ENCODE peak calls at places on chromosomes 11 and 22, in six cellular contexts. A is astrocyte; Q is lower lobe of right lung; Z is PC-3; N is CD4-positive, alpha-beta T cell; P is right lobe of liver. T is an unnamed sample.

GRCh38 chr11:61542661-61543060 is 34.1 kb downstream of the LRRC10B start:
- DNase-seq in A (no peak), Q (no peak), Z (no peak), N (no peak), P (no peak), T (no peak)

GRCh38 chr11:64744544-64745218 is 739 bp upstream of the RASGRP2 start:
- DNase-seq in A (no peak), Q (no peak), Z (no peak), N (peak), P (no peak), T (no peak)

GRCh38 chr22:32643246-32643645 is 158.3 kb upstream of the TIMP3 start:
- DNase-seq in A (no peak), Q (no peak), Z (no peak), N (no peak), P (no peak), T (no peak)

GRCh38 chr11:67700548-67701262 is 26.3 kb upstream of the ALDH3B2 start:
- DNase-seq in A (no peak), Q (no peak), Z (no peak), N (no peak), P (no peak), T (no peak)

GRCh38 chr11:69854719-69855118 is 35.5 kb upstream of the FGF3 start:
- DNase-seq in A (peak), Q (no peak), Z (peak), N (no peak), P (no peak), T (no peak)

GRCh38 chr11:3165152-3165705 is at the start of gene OSBPL5:
- DNase-seq in A (peak), Q (peak), Z (peak), N (peak), P (no peak), T (peak)

GRCh38 chr22:44018594-44018993 is 5.5 kb upstream of the PARVB start:
- DNase-seq in A (no peak), Q (peak), Z (no peak), N (no peak), P (no peak), T (no peak)

GRCh38 chr11:95088946-95089619 is 563 bp upstream of the ENDOD1 start:
- DNase-seq in A (no peak), Q (no peak), Z (no peak), N (peak), P (no peak), T (no peak)

GRCh38 chr11:44985721-44986120 is 35.0 kb upstream of the TP53I11 start:
- DNase-seq in A (no peak), Q (no peak), Z (no peak), N (no peak), P (no peak), T (peak)

GRCh38 chr11:109853156-109853776 is 239.9 kb upstream of the ZC3H12C start:
- DNase-seq in A (peak), Q (no peak), Z (peak), N (no peak), P (no peak), T (no peak)

GRCh38 chr11:14314127-14314526 is 44.9 kb downstream of the RRAS2 start:
- DNase-seq in A (no peak), Q (no peak), Z (no peak), N (no peak), P (no peak), T (no peak)

GRCh38 chr11:70176940-70177689 is 26.0 kb upstream of the FADD start:
- DNase-seq in A (no peak), Q (peak), Z (peak), N (peak), P (no peak), T (no peak)

GRCh38 chr11:61731956-61732675 is 20.3 kb upstream of the MYRF start:
- DNase-seq in A (no peak), Q (no peak), Z (no peak), N (no peak), P (no peak), T (no peak)

GRCh38 chr11:23112390-23112789 is 252.1 kb upstream of the CCDC179 start:
- DNase-seq in A (no peak), Q (no peak), Z (no peak), N (no peak), P (no peak), T (no peak)

GRCh38 chr11:77505956-77506355 is 32.1 kb upstream of the PAK1 start:
- DNase-seq in A (no peak), Q (no peak), Z (no peak), N (no peak), P (no peak), T (no peak)

GRCh38 chr11:11993814-11994213 is 14.6 kb downstream of the DKK3 start:
- DNase-seq in A (peak), Q (no peak), Z (peak), N (no peak), P (no peak), T (peak)

GRCh38 chr22:46542011-46542985 is 4.9 kb upstream of the CELSR1 start:
- DNase-seq in A (no peak), Q (peak), Z (peak), N (peak), P (peak), T (peak)

GRCh38 chr11:2431395-2431794 is 12.9 kb downstream of the TRPM5 start:
- DNase-seq in A (no peak), Q (no peak), Z (no peak), N (no peak), P (no peak), T (no peak)

GRCh38 chr22:24302591-24302990 is 32.0 kb downstream of the SPECC1L start:
- DNase-seq in A (no peak), Q (no peak), Z (no peak), N (no peak), P (no peak), T (no peak)

GRCh38 chr22:24303007-24303406 is 32.4 kb downstream of the SPECC1L start:
- DNase-seq in A (no peak), Q (no peak), Z (peak), N (no peak), P (no peak), T (no peak)

GRCh38 chr22:24305260-24305692 is 34.6 kb downstream of the SPECC1L start:
- DNase-seq in A (peak), Q (no peak), Z (peak), N (no peak), P (no peak), T (no peak)

GRCh38 chr22:24304067-24304675 is 33.5 kb downstream of the SPECC1L start:
- DNase-seq in A (no peak), Q (no peak), Z (no peak), N (no peak), P (no peak), T (no peak)
- H3K27ac ChIP-seq in A (no peak), Q (no peak), Z (peak), N (no peak), P (peak), T (no peak)

GRCh38 chr11:132111781-132112380 is 741.5 kb downstream of the NTM start:
- DNase-seq in A (peak), Q (no peak), Z (peak), N (no peak), P (no peak), T (no peak)

GRCh38 chr11:132116516-132116915 is 746.1 kb downstream of the NTM start:
- DNase-seq in A (no peak), Q (no peak), Z (no peak), N (no peak), P (no peak), T (no peak)

GRCh38 chr11:132115454-132115853 is 745.0 kb downstream of the NTM start:
- DNase-seq in A (peak), Q (no peak), Z (peak), N (no peak), P (no peak), T (no peak)

GRCh38 chr11:132114743-132115142 is 744.3 kb downstream of the NTM start:
- DNase-seq in A (no peak), Q (no peak), Z (no peak), N (no peak), P (no peak), T (no peak)

GRCh38 chr11:132114185-132114584 is 743.8 kb downstream of the NTM start:
- DNase-seq in A (no peak), Q (no peak), Z (peak), N (no peak), P (peak), T (peak)
- TF ChIP-seq CTCF in A (no peak), Q (peak), Z (peak), N (no peak), P (peak), T (peak)

GRCh38 chr11:7536102-7536501 is 22.3 kb downstream of the PPFIBP2 start:
- DNase-seq in A (no peak), Q (no peak), Z (no peak), N (no peak), P (peak), T (no peak)

GRCh38 chr11:7531011-7531410 is 17.2 kb downstream of the PPFIBP2 start:
- DNase-seq in A (no peak), Q (no peak), Z (no peak), N (no peak), P (no peak), T (no peak)

GRCh38 chr11:7532395-7532794 is 18.6 kb downstream of the PPFIBP2 start:
- DNase-seq in A (no peak), Q (no peak), Z (no peak), N (no peak), P (no peak), T (no peak)

GRCh38 chr11:7533199-7534029 is 19.6 kb downstream of the PPFIBP2 start:
- DNase-seq in A (no peak), Q (no peak), Z (no peak), N (no peak), P (no peak), T (no peak)

GRCh38 chr11:7534030-7534378 is 20.2 kb downstream of the PPFIBP2 start:
- DNase-seq in A (no peak), Q (no peak), Z (no peak), N (no peak), P (no peak), T (no peak)
- H3K27ac ChIP-seq in A (no peak), Q (no peak), Z (no peak), N (no peak), P (no peak), T (no peak)

GRCh38 chr22:37599161-37599560 is 9.5 kb upstream of the GGA1 start:
- DNase-seq in A (no peak), Q (no peak), Z (peak), N (no peak), P (no peak), T (peak)

GRCh38 chr22:37588540-37589215 is 8.8 kb upstream of the LGALS2 start:
- DNase-seq in A (no peak), Q (no peak), Z (no peak), N (no peak), P (no peak), T (peak)

GRCh38 chr22:37591823-37592404 is 12.0 kb upstream of the LGALS2 start:
- DNase-seq in A (no peak), Q (no peak), Z (no peak), N (no peak), P (no peak), T (no peak)

GRCh38 chr22:37589607-37590006 is 9.7 kb upstream of the LGALS2 start:
- DNase-seq in A (no peak), Q (no peak), Z (no peak), N (no peak), P (no peak), T (no peak)

DNA sequence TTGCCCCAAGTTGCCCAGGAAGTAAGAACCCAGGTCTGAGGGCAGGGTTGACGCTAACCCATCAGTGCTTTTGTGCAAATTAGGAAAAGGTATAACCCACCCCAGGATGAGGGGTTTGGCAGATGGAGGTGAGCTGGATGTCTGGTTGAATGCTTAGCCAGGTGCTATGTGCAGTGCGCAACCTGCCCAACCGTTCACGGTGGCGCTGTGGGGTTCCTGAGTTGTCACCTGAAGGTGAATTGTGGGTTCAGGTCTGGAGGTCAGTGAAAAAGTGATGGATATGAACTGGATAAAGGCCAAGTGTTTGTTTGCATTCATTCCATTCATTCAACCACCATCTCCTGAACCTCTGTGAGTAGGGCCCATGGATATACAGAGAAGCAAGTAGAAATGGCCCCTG is 14.3 kb upstream of the LGALS2 start:
- DNase-seq in A (no peak), Q (no peak), Z (no peak), N (no peak), P (no peak), T (no peak)
- TF ChIP-seq CTCF in A (no peak), Q (no peak), Z (peak), N (no peak), P (no peak), T (no peak)

GRCh38 chr11:17389957-17390649 is 1.6 kb upstream of the KCNJ11 start:
- DNase-seq in A (no peak), Q (no peak), Z (no peak), N (no peak), P (no peak), T (no peak)
- H3K27ac ChIP-seq in A (no peak), Q (no peak), Z (no peak), N (no peak), P (no peak), T (no peak)

GRCh38 chr22:22753526-22754267 is 109.3 kb downstream of the GGTLC2 start:
- DNase-seq in A (no peak), Q (no peak), Z (peak), N (peak), P (peak), T (peak)
- TF ChIP-seq CTCF in A (peak), Q (peak), Z (peak), N (peak), P (peak), T (peak)

GRCh38 chr11:32435152-32435480 is 223 bp downstream of the WT1 start:
- DNase-seq in A (no peak), Q (no peak), Z (peak), N (no peak), P (no peak), T (no peak)
- H3K27ac ChIP-seq in A (no peak), Q (no peak), Z (no peak), N (no peak), P (no peak), T (no peak)

GRCh38 chr22:17205432-17205831 is 13.8 kb downstream of the ADA2 start:
- DNase-seq in A (no peak), Q (no peak), Z (no peak), N (no peak), P (no peak), T (no peak)
- TF ChIP-seq CTCF in A (no peak), Q (no peak), Z (no peak), N (no peak), P (peak), T (no peak)

DNA sequence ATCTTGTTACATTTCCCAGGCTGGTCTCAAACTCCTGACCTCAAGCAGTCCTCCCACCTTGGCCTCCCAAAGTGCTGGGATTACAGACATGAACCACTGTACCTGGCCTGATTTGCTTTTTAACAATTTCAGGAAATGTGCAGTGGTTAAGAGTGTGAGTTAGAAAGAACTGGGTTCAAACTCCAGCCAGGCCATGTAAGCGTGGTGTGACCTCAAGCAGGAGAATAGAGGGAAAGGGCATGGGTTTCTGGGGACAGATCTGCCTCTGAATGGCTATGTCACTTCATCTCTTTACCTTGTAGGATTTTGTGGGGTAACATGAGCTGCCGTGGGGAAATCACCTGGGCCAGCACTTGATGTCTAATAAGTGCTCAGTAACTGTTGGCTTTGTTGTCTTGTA is 9.3 kb downstream of the SNRPD3 start:
- DNase-seq in A (no peak), Q (no peak), Z (no peak), N (no peak), P (no peak), T (no peak)
- H3K27ac ChIP-seq in A (no peak), Q (no peak), Z (no peak), N (no peak), P (peak), T (no peak)

T was measured in adrenal gland.